ENCODE peak calls at places on chromosome 15, in eight cellular contexts. Z is stomach, S is A549, U is Peyer's patch, N is adrenal gland, X is HCT116, H is heart left ventricle, G is HepG2. Q is an unnamed sample.
A peak's percentile ranks its signal among the peaks of the same experiment; 100 is the strongest.

GRCh38 chr15:42018306-42019224 is 2.3 kb downstream of the PLA2G4E start:
- DNase-seq in X (no peak), U (no peak), Z (no peak), H (peak; percentile 37), G (no peak), S (no peak), N (no peak), Q (peak; percentile 36)

GRCh38 chr15:25847066-25847465 is 16.1 kb downstream of the ATP10A start:
- DNase-seq in G (no peak), Z (no peak), H (no peak), U (no peak), S (no peak), X (no peak), N (no peak), Q (no peak)

GRCh38 chr15:37041042-37041441 is 59.3 kb downstream of the MEIS2 start:
- DNase-seq in U (no peak), G (no peak), H (no peak), S (no peak), Z (no peak), N (no peak), X (no peak), Q (no peak)

GRCh38 chr15:33145447-33145846 is 49.1 kb downstream of the FMN1 start:
- DNase-seq in U (no peak), X (no peak), N (no peak), Z (no peak), H (no peak), S (no peak), G (no peak), Q (no peak)

GRCh38 chr15:70376929-70377691 is 279.4 kb upstream of the TLE3 start:
- DNase-seq in U (no peak), S (no peak), G (no peak), H (peak; percentile 64), X (no peak), Z (peak; percentile 53), N (no peak), Q (peak; percentile 35)

GRCh38 chr15:64883097-64883581 is 28.6 kb upstream of the ANKDD1A start:
- DNase-seq in G (no peak), N (no peak), Z (no peak), S (no peak), U (no peak), H (no peak), X (no peak), Q (no peak)

GRCh38 chr15:27358751-27359434 is 387.9 kb downstream of the GABRG3 start:
- DNase-seq in G (peak; percentile 5), N (no peak), S (no peak), Z (no peak), U (no peak), X (no peak), H (no peak), Q (no peak)

GRCh38 chr15:70519004-70519365 is 244.4 kb downstream of the UACA start:
- DNase-seq in U (no peak), G (no peak), S (no peak), H (no peak), N (no peak), X (no peak), Z (no peak), Q (no peak)

GRCh38 chr15:25933456-25934158 is 70.5 kb upstream of the ATP10A start:
- DNase-seq in S (peak; percentile 52), N (peak; percentile 73), U (peak; percentile 53), X (no peak), Z (peak; percentile 61), G (peak; percentile 47), H (peak; percentile 44), Q (peak; percentile 43)

GRCh38 chr15:71599404-71600225 is 210.7 kb upstream of the NR2E3 start:
- DNase-seq in N (no peak), G (no peak), Z (peak; percentile 66), S (no peak), U (no peak), X (no peak), H (peak; percentile 29), Q (no peak)

GRCh38 chr15:79811406-79812405 is 85.1 kb downstream of the MTHFS start:
- DNase-seq in H (peak; percentile 59), S (no peak), N (peak; percentile 77), G (no peak), U (no peak), X (no peak), Z (peak; percentile 81), Q (peak; percentile 69)

GRCh38 chr15:62647195-62647865 is 395.2 kb upstream of the TPM1 start:
- DNase-seq in N (peak; percentile 79), U (no peak), S (peak; percentile 93), H (no peak), G (peak; percentile 61), Z (peak; percentile 55), X (peak; percentile 92), Q (peak; percentile 84)

DNA sequence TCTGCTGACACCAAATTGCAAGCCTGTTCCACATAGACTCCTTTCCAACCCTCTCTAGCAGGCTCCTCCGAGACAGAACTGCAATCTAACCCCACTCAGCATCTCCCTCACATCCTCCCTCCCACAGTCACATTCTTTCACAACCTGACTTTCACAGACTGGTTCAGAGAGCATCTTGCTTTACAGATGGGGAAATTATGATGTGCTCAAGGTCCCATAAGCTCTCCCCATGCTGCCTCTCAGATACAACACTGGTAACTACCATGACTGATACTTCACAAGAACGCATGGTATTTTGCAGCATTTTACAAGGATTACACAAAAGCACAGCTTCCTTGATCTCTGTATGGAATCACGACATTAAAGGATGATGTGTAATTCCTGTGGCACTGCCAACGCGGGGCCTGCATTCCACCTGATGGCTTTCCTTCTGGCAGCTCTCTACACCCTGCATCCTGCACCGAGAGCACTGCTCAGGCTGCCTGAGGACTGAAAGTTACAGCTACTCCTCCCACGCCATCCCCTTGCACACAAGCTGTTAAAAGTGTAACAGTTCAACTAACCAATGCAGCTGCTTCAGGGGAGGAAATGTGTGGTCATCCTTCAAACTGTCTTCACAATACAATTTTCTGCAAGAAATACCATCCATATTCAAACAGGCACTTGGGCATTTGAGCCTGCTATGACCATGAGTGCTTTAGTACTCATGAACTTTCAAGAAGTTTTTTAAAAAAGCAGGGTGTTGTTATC is 27.6 kb downstream of the TBC1D2B start:
- DNase-seq in G (no peak), S (no peak), Z (no peak), U (peak; percentile 62), H (peak; percentile 41), X (no peak), N (no peak), Q (no peak)
- TF ChIP-seq POLR2A in G (no peak), S (no peak), Z (no peak), U (no peak), H (no peak), X (no peak), N (no peak), Q (no peak)

GRCh38 chr15:59216911-59217310 is 10.3 kb downstream of the LDHAL6B start:
- DNase-seq in N (no peak), S (no peak), Z (no peak), X (no peak), H (no peak), G (no peak), U (no peak), Q (no peak)
- TF ChIP-seq POLR2A in N (no peak), S (no peak), Z (no peak), X (no peak), H (no peak), G (no peak), U (no peak), Q (no peak)

GRCh38 chr15:68819451-68820204 is 1.1 kb downstream of the ANP32A start:
- DNase-seq in H (peak; percentile 51), Z (peak; percentile 37), S (peak; percentile 60), U (peak; percentile 47), N (peak; percentile 59), G (peak; percentile 24), X (no peak), Q (peak; percentile 45)

GRCh38 chr15:68817304-68818087 is 3.2 kb downstream of the ANP32A start:
- DNase-seq in G (peak; percentile 37), N (peak; percentile 63), X (no peak), S (peak; percentile 60), U (peak; percentile 83), Z (peak; percentile 81), H (peak; percentile 76), Q (peak; percentile 43)

GRCh38 chr15:68818088-68818670 is 2.5 kb downstream of the ANP32A start:
- DNase-seq in X (no peak), H (peak; percentile 76), N (peak; percentile 64), S (peak; percentile 70), Z (peak; percentile 65), G (peak; percentile 64), U (peak; percentile 61), Q (peak; percentile 69)

GRCh38 chr15:68820205-68820588 is 498 bp downstream of the ANP32A start:
- DNase-seq in U (peak; percentile 71), G (peak; percentile 21), N (peak; percentile 45), S (peak; percentile 31), X (no peak), Z (peak; percentile 46), H (peak; percentile 57), Q (peak; percentile 23)

GRCh38 chr15:68818671-68819450 is 1.8 kb downstream of the ANP32A start:
- DNase-seq in G (peak; percentile 24), H (peak; percentile 65), U (peak; percentile 48), X (no peak), Z (peak; percentile 35), S (peak; percentile 53), N (peak; percentile 51), Q (peak; percentile 26)
- TF ChIP-seq POLR2A in G (no peak), H (no peak), U (peak; percentile 13), X (no peak), Z (no peak), S (peak; percentile 15), N (peak; percentile 15), Q (no peak)

GRCh38 chr15:40470423-40471104 is at the start of gene CHST14:
- DNase-seq in U (peak; percentile 68), X (no peak), H (peak; percentile 70), G (peak; percentile 56), Z (peak; percentile 55), N (peak; percentile 64), S (peak; percentile 48), Q (no peak)
- TF ChIP-seq POLR2A in U (no peak), X (peak; percentile 24), H (no peak), G (peak; percentile 69), Z (no peak), N (no peak), S (peak; percentile 42), Q (peak; percentile 7)

GRCh38 chr15:52784799-52785671 is 5.1 kb downstream of the ONECUT1 start:
- DNase-seq in X (no peak), Z (no peak), U (no peak), S (no peak), G (peak; percentile 39), N (no peak), H (no peak), Q (no peak)

GRCh38 chr15:52786436-52787122 is 3.6 kb downstream of the ONECUT1 start:
- DNase-seq in U (no peak), X (no peak), H (no peak), N (no peak), G (peak; percentile 43), S (no peak), Z (no peak), Q (no peak)

GRCh38 chr15:52787123-52787503 is 3.0 kb downstream of the ONECUT1 start:
- DNase-seq in X (no peak), Z (no peak), G (no peak), U (no peak), N (no peak), S (no peak), H (no peak), Q (no peak)

GRCh38 chr15:52783929-52784798 is 6.0 kb downstream of the ONECUT1 start:
- DNase-seq in X (no peak), N (no peak), U (no peak), S (peak; percentile 56), H (no peak), Z (no peak), G (no peak), Q (no peak)

GRCh38 chr15:52785672-52786406 is 4.3 kb downstream of the ONECUT1 start:
- DNase-seq in S (no peak), Z (no peak), X (no peak), H (no peak), N (no peak), G (no peak), U (no peak), Q (no peak)
- TF ChIP-seq POLR2A in S (no peak), Z (no peak), X (no peak), H (no peak), N (no peak), G (no peak), U (no peak), Q (no peak)

GRCh38 chr15:55993804-55994539 is 560 bp upstream of the NEDD4 start:
- DNase-seq in U (no peak), G (peak; percentile 24), X (peak; percentile 21), H (no peak), S (peak; percentile 50), Z (no peak), N (peak; percentile 61), Q (no peak)
- TF ChIP-seq POLR2A in U (no peak), G (no peak), X (no peak), H (no peak), S (no peak), Z (no peak), N (no peak), Q (no peak)

Q was measured in gastrocnemius medialis.